ENCODE peak calls at places on chromosome X, in five cellular contexts. One of them, this sample, is unnamed.

GRCh38 chrX:67720344-67720743 is 176.5 kb downstream of the AR start:
- DNase-seq in mammary epithelial cell: no peak
- DNase-seq in EH: peak; percentile 45
- DNase-seq in NCI-H1092 treated with DMSO at 0.1 percent for 48 hours: no peak
- DNase-seq in NCI-H2029 treated with DMSO at 0.1 percent for 48 hours: no peak
- DNase-seq in this sample: no peak

GRCh38 chrX:155020591-155020990 is 1.9 kb downstream of the F8 start:
- DNase-seq in mammary epithelial cell: no peak
- DNase-seq in EH: no peak
- DNase-seq in NCI-H1092 treated with DMSO at 0.1 percent for 48 hours: no peak
- DNase-seq in NCI-H2029 treated with DMSO at 0.1 percent for 48 hours: no peak
- DNase-seq in this sample: no peak

GRCh38 chrX:39654183-39654925 is 443.4 kb downstream of the BCOR start:
- DNase-seq in mammary epithelial cell: no peak
- DNase-seq in EH: no peak
- DNase-seq in NCI-H1092 treated with DMSO at 0.1 percent for 48 hours: peak; percentile 25
- DNase-seq in NCI-H2029 treated with DMSO at 0.1 percent for 48 hours: no peak
- DNase-seq in this sample: peak; percentile 17

GRCh38 chrX:10111364-10112148 is 45.2 kb upstream of the CLCN4 start:
- DNase-seq in mammary epithelial cell: no peak
- DNase-seq in EH: peak; percentile 40
- DNase-seq in NCI-H1092 treated with DMSO at 0.1 percent for 48 hours: no peak
- DNase-seq in NCI-H2029 treated with DMSO at 0.1 percent for 48 hours: no peak
- DNase-seq in this sample: no peak

GRCh38 chrX:23783569-23784486 is 855 bp downstream of the SAT1 start:
- DNase-seq in mammary epithelial cell: no peak
- DNase-seq in EH: no peak
- DNase-seq in NCI-H1092 treated with DMSO at 0.1 percent for 48 hours: no peak
- DNase-seq in NCI-H2029 treated with DMSO at 0.1 percent for 48 hours: no peak
- DNase-seq in this sample: no peak

GRCh38 chrX:45849261-45849660 is 648.6 kb upstream of the DIPK2B start:
- DNase-seq in mammary epithelial cell: peak; percentile 84
- DNase-seq in EH: peak; percentile 81
- DNase-seq in NCI-H1092 treated with DMSO at 0.1 percent for 48 hours: peak; percentile 14
- DNase-seq in NCI-H2029 treated with DMSO at 0.1 percent for 48 hours: no peak
- DNase-seq in this sample: no peak

GRCh38 chrX:115367455-115367854 is 77.9 kb downstream of the LUZP4 start:
- DNase-seq in mammary epithelial cell: peak; percentile 72
- DNase-seq in EH: peak; percentile 44
- DNase-seq in NCI-H1092 treated with DMSO at 0.1 percent for 48 hours: no peak
- DNase-seq in NCI-H2029 treated with DMSO at 0.1 percent for 48 hours: no peak
- DNase-seq in this sample: no peak

GRCh38 chrX:13059676-13060499 is 15.5 kb upstream of the FAM9C start:
- DNase-seq in mammary epithelial cell: peak; percentile 53
- DNase-seq in EH: peak; percentile 77
- DNase-seq in NCI-H1092 treated with DMSO at 0.1 percent for 48 hours: no peak
- DNase-seq in NCI-H2029 treated with DMSO at 0.1 percent for 48 hours: no peak
- DNase-seq in this sample: no peak

GRCh38 chrX:49901068-49901467 is 21.3 kb upstream of the CLCN5 start:
- DNase-seq in mammary epithelial cell: no peak
- DNase-seq in EH: no peak
- DNase-seq in NCI-H1092 treated with DMSO at 0.1 percent for 48 hours: peak; percentile 85
- DNase-seq in NCI-H2029 treated with DMSO at 0.1 percent for 48 hours: peak; percentile 20
- DNase-seq in this sample: no peak

GRCh38 chrX:30513284-30513683 is 64.3 kb downstream of the TASL start:
- DNase-seq in mammary epithelial cell: no peak
- DNase-seq in EH: no peak
- DNase-seq in NCI-H1092 treated with DMSO at 0.1 percent for 48 hours: peak; percentile 3
- DNase-seq in NCI-H2029 treated with DMSO at 0.1 percent for 48 hours: no peak
- DNase-seq in this sample: no peak

GRCh38 chrX:119488749-119489148 is 20.5 kb downstream of the SLC25A5 start:
- DNase-seq in mammary epithelial cell: no peak
- DNase-seq in EH: peak; percentile 62
- DNase-seq in NCI-H1092 treated with DMSO at 0.1 percent for 48 hours: peak; percentile 51
- DNase-seq in NCI-H2029 treated with DMSO at 0.1 percent for 48 hours: peak; percentile 6
- DNase-seq in this sample: no peak